ENCODE peak calls at places on chromosomes 1 and 21, in five cellular contexts. C is mesendoderm; A is tibial nerve; E is T-helper 17 cell; Y is activated CD8-positive, alpha-beta T cell treated with anti-CD3 and anti-CD28 coated beads, Interleukin-2, amount 10 ng/mL, durations not matched to agents 7 days and 5 days. W is an unnamed sample.
A peak's percentile ranks its signal among the peaks of the same experiment; 100 is the strongest.

GRCh38 chr1:87956766-87957165 is 628.1 kb downstream of the LMO4 start:
- DNase-seq in C (no peak), A (no peak), E (no peak), Y (no peak), W (no peak)

GRCh38 chr21:46122758-46123683 is 25.1 kb downstream of the COL6A2 start:
- DNase-seq in C (no peak), A (no peak), E (no peak), Y (no peak), W (no peak)

GRCh38 chr1:193676996-193677569 is 490.7 kb upstream of the B3GALT2 start:
- DNase-seq in C (no peak), A (no peak), E (no peak), Y (no peak), W (no peak)

GRCh38 chr1:241310451-241310850 is 46.6 kb downstream of the RGS7 start:
- DNase-seq in C (no peak), A (no peak), E (no peak), Y (no peak), W (no peak)

GRCh38 chr21:14977814-14978213 is 87.0 kb downstream of the NRIP1 start:
- DNase-seq in C (no peak), A (no peak), E (no peak), Y (no peak), W (no peak)

GRCh38 chr1:17405898-17406759 is 33.3 kb downstream of the RCC2 start:
- DNase-seq in C (peak; percentile 82), A (peak; percentile 47), E (no peak), Y (peak; percentile 54), W (no peak)

GRCh38 chr1:50529510-50529909 is 106.3 kb upstream of the DMRTA2 start:
- DNase-seq in C (peak; percentile 21), A (no peak), E (no peak), Y (no peak), W (no peak)

GRCh38 chr1:31434101-31434871 is 21.3 kb downstream of the SERINC2 start:
- DNase-seq in C (no peak), A (no peak), E (no peak), Y (no peak), W (no peak)

GRCh38 chr1:110746644-110747259 is 72.0 kb upstream of the KCNA3 start:
- DNase-seq in C (peak; percentile 77), A (peak; percentile 18), E (peak; percentile 31), Y (peak; percentile 82), W (peak; percentile 39)

GRCh38 chr1:158830904-158831507 is at the start of gene MNDA:
- DNase-seq in C (no peak), A (no peak), E (no peak), Y (no peak), W (no peak)

GRCh38 chr1:60970081-60970509 is 112.3 kb upstream of the NFIA start:
- DNase-seq in C (peak; percentile 41), A (no peak), E (no peak), Y (no peak), W (no peak)

GRCh38 chr1:167246971-167247370 is 26.3 kb downstream of the POU2F1 start:
- DNase-seq in C (no peak), A (no peak), E (no peak), Y (no peak), W (no peak)

GRCh38 chr1:41528726-41529605 is 44.5 kb upstream of the EDN2 start:
- DNase-seq in C (no peak), A (no peak), E (no peak), Y (no peak), W (no peak)

GRCh38 chr1:160006312-160006940 is 25.4 kb downstream of the PIGM start:
- DNase-seq in C (peak; percentile 83), A (peak; percentile 57), E (peak; percentile 48), Y (peak; percentile 84), W (peak; percentile 53)

GRCh38 chr1:116359060-116359830 is 13.8 kb upstream of the ATP1A1 start:
- DNase-seq in C (no peak), A (no peak), E (no peak), Y (no peak), W (no peak)

GRCh38 chr1:43879414-43879813 is 54.2 kb upstream of the ARTN start:
- DNase-seq in C (no peak), A (no peak), E (no peak), Y (no peak), W (no peak)

GRCh38 chr1:22712502-22713271 is 2.0 kb downstream of the EPHB2 start:
- DNase-seq in C (no peak), A (no peak), E (no peak), Y (no peak), W (no peak)

GRCh38 chr1:241590734-241591133 is 49.4 kb downstream of the CHML start:
- DNase-seq in C (no peak), A (no peak), E (no peak), Y (no peak), W (no peak)

GRCh38 chr1:155499953-155500621 is 62.5 kb downstream of the ASH1L start:
- DNase-seq in C (peak; percentile 5), A (no peak), E (no peak), Y (no peak), W (no peak)

GRCh38 chr1:152197361-152197941 is 26.5 kb downstream of the HRNR start:
- DNase-seq in C (no peak), A (no peak), E (no peak), Y (no peak), W (no peak)

GRCh38 chr1:21290546-21290944 is 282 bp upstream of the ECE1 start:
- DNase-seq in C (no peak), A (no peak), E (no peak), Y (peak; percentile 36), W (peak; percentile 37)

GRCh38 chr1:204255966-204256365 is 42.2 kb upstream of the GOLT1A start:
- DNase-seq in C (peak; percentile 25), A (no peak), E (no peak), Y (no peak), W (no peak)

GRCh38 chr21:20570824-20571232 is 427.4 kb upstream of the NCAM2 start:
- DNase-seq in C (peak; percentile 96), A (no peak), E (no peak), Y (no peak), W (no peak)

GRCh38 chr1:21490774-21491482 is 18.3 kb upstream of the ALPL start:
- DNase-seq in C (peak; percentile 78), A (no peak), E (no peak), Y (peak; percentile 47), W (no peak)

GRCh38 chr1:221521686-221522085 is 220.2 kb downstream of the DUSP10 start:
- DNase-seq in C (no peak), A (no peak), E (no peak), Y (no peak), W (no peak)

GRCh38 chr1:11960710-11961109 is 19.5 kb upstream of the MFN2 start:
- DNase-seq in C (no peak), A (no peak), E (no peak), Y (no peak), W (no peak)

GRCh38 chr1:187928288-187928687 is 1099.5 kb downstream of the PLA2G4A start:
- DNase-seq in C (peak; percentile 83), A (no peak), E (no peak), Y (no peak), W (no peak)

GRCh38 chr1:53553734-53554509 is 94.7 kb downstream of the DMRTB1 start:
- DNase-seq in C (no peak), A (no peak), E (peak; percentile 4), Y (no peak), W (peak; percentile 26)

GRCh38 chr1:159870704-159871103 is 8.2 kb upstream of the VSIG8 start:
- DNase-seq in C (no peak), A (no peak), E (no peak), Y (no peak), W (no peak)

GRCh38 chr1:228224198-228225164 is 16.6 kb downstream of the OBSCN start:
- DNase-seq in C (no peak), A (no peak), E (no peak), Y (no peak), W (no peak)

GRCh38 chr1:227944931-227945890 is 2.5 kb downstream of the WNT9A start:
- DNase-seq in C (no peak), A (no peak), E (no peak), Y (no peak), W (no peak)

GRCh38 chr1:45787905-45788304 is 15.5 kb upstream of the MAST2 start:
- DNase-seq in C (no peak), A (no peak), E (no peak), Y (no peak), W (no peak)

GRCh38 chr1:51331206-51332100 is 1.1 kb upstream of the TTC39A start:
- DNase-seq in C (peak; percentile 92), A (no peak), E (no peak), Y (no peak), W (no peak)

GRCh38 chr1:225318706-225319575 is 108.9 kb downstream of the LBR start:
- DNase-seq in C (peak; percentile 64), A (peak; percentile 41), E (no peak), Y (peak; percentile 42), W (peak; percentile 15)

GRCh38 chr1:161890574-161890973 is 124.5 kb downstream of the ATF6 start:
- DNase-seq in C (no peak), A (no peak), E (no peak), Y (no peak), W (no peak)

GRCh38 chr1:244836598-244836997 is 1.1 kb downstream of the COX20 start:
- DNase-seq in C (no peak), A (no peak), E (no peak), Y (no peak), W (no peak)

GRCh38 chr1:74426208-74426932 is 86.0 kb downstream of the LRRC53 start:
- DNase-seq in C (no peak), A (no peak), E (no peak), Y (no peak), W (no peak)

GRCh38 chr21:43280949-43281633 is 112.3 kb downstream of the CRYAA start:
- DNase-seq in C (no peak), A (no peak), E (no peak), Y (no peak), W (peak; percentile 18)

GRCh38 chr1:153800516-153800915 is 25.3 kb downstream of the SLC27A3 start:
- DNase-seq in C (no peak), A (no peak), E (no peak), Y (no peak), W (no peak)

GRCh38 chr1:186738896-186739295 is 58.7 kb upstream of the PTGS2 start:
- DNase-seq in C (no peak), A (no peak), E (no peak), Y (no peak), W (no peak)

W was measured in CD8-positive, alpha-beta memory T cell.